ENCODE peak calls at places on chromosomes 11 and 22, in nine cellular contexts. C is activated T-cell treated with anti-CD3 and anti-CD28 coated beads, Interleukin-2, amount 50 U/mL, for 72 hours; K is tibial nerve; F is head of caudate nucleus; Q is effector CD4-positive, alpha-beta T cell; R is RWPE1; S is T-helper 9 cell; T is ELR; V is SJCRH30. O is an unnamed sample.

GRCh38 chr22:45308624-45309421 is 911 bp upstream of the FAM118A start:
- DNase-seq in V (no peak), C (peak; percentile 35), Q (no peak), F (no peak), S (no peak), T (no peak), K (no peak), R (no peak), O (no peak)

GRCh38 chr11:115166826-115167225 is 337.4 kb downstream of the CADM1 start:
- DNase-seq in F (peak; percentile 58), Q (no peak), V (no peak), K (no peak), S (no peak), R (no peak), T (no peak), C (no peak), O (no peak)

GRCh38 chr11:125201525-125202121 is 37.1 kb downstream of the PKNOX2 start:
- DNase-seq in Q (no peak), T (no peak), V (peak; percentile 56), K (no peak), S (no peak), F (no peak), R (no peak), C (no peak), O (no peak)

GRCh38 chr11:57453543-57454177 is 6.7 kb upstream of the RTN4RL2 start:
- DNase-seq in Q (no peak), R (no peak), K (no peak), T (no peak), S (no peak), C (no peak), V (no peak), F (no peak), O (no peak)

GRCh38 chr11:66119348-66120133 is 49.5 kb downstream of the PACS1 start:
- DNase-seq in K (no peak), Q (no peak), T (peak; percentile 89), F (no peak), C (no peak), R (peak; percentile 55), S (no peak), V (peak; percentile 75), O (no peak)

GRCh38 chr11:134120143-134120850 is 51.4 kb downstream of the JAM3 start:
- DNase-seq in V (peak; percentile 71), K (no peak), C (no peak), F (no peak), S (no peak), Q (no peak), T (peak; percentile 80), R (peak; percentile 44), O (no peak)

GRCh38 chr11:19602906-19603305 is 109.7 kb upstream of the NAV2 start:
- DNase-seq in R (no peak), T (peak; percentile 18), K (no peak), C (no peak), V (no peak), Q (no peak), S (no peak), F (no peak), O (no peak)

GRCh38 chr11:128905345-128906184 is 14.4 kb downstream of the KCNJ5 start:
- DNase-seq in K (no peak), T (peak; percentile 64), Q (peak; percentile 25), V (peak; percentile 87), C (peak; percentile 47), R (peak; percentile 67), S (peak; percentile 38), F (no peak), O (no peak)

GRCh38 chr11:62909107-62909894 is 11.9 kb downstream of the CHRM1 start:
- DNase-seq in K (peak; percentile 25), Q (no peak), S (no peak), C (peak; percentile 24), R (peak; percentile 76), F (peak; percentile 39), T (peak; percentile 85), V (peak; percentile 77), O (no peak)

GRCh38 chr11:8038393-8038792 is 42.6 kb upstream of the TUB start:
- DNase-seq in V (no peak), C (no peak), Q (no peak), S (no peak), K (no peak), F (peak; percentile 54), T (no peak), R (no peak), O (no peak)

GRCh38 chr11:64839335-64839734 is 5.1 kb downstream of the CDC42BPG start:
- DNase-seq in Q (no peak), T (no peak), V (no peak), F (no peak), S (no peak), R (no peak), K (no peak), C (no peak), O (no peak)

GRCh38 chr11:44138286-44138685 is 42.8 kb downstream of the EXT2 start:
- DNase-seq in Q (no peak), S (no peak), V (no peak), R (no peak), T (peak; percentile 7), F (no peak), K (no peak), C (no peak), O (no peak)

GRCh38 chr11:28086569-28086968 is 21.4 kb downstream of the KIF18A start:
- DNase-seq in R (peak; percentile 49), Q (no peak), V (no peak), T (peak; percentile 90), C (no peak), K (no peak), S (no peak), F (no peak), O (no peak)

GRCh38 chr22:19035474-19036228 is 86.6 kb downstream of the DGCR2 start:
- DNase-seq in C (no peak), K (no peak), Q (no peak), S (no peak), R (no peak), V (peak; percentile 29), T (peak; percentile 29), F (peak; percentile 17), O (no peak)

GRCh38 chr11:18750944-18751343 is 25.0 kb upstream of the IGSF22 start:
- DNase-seq in S (no peak), V (no peak), K (no peak), Q (no peak), F (peak; percentile 55), R (no peak), C (no peak), T (no peak), O (no peak)

GRCh38 chr11:91755526-91755925 is 469.1 kb upstream of the FAT3 start:
- DNase-seq in C (no peak), K (no peak), V (no peak), R (no peak), F (no peak), T (no peak), Q (no peak), S (no peak), O (no peak)

GRCh38 chr11:290621-291231 is 1.8 kb downstream of the PGGHG start:
- DNase-seq in T (no peak), R (no peak), Q (no peak), F (no peak), K (no peak), C (no peak), V (no peak), S (no peak), O (peak; percentile 4)

GRCh38 chr22:44620129-44620840 is 81.7 kb upstream of the PRR5 start:
- DNase-seq in C (peak; percentile 82), R (no peak), S (peak; percentile 82), T (peak; percentile 53), Q (peak; percentile 82), K (no peak), V (peak; percentile 87), F (peak; percentile 46), O (peak; percentile 75)

GRCh38 chr11:113176971-113177370 is 137.4 kb upstream of the TTC12 start:
- DNase-seq in Q (no peak), V (peak; percentile 54), S (no peak), T (peak; percentile 71), K (no peak), C (no peak), F (no peak), R (peak; percentile 24), O (no peak)

GRCh38 chr11:35943761-35944502 is at the start of gene LDLRAD3:
- DNase-seq in R (peak; percentile 78), C (peak; percentile 45), Q (no peak), S (no peak), T (peak; percentile 84), F (peak; percentile 54), V (peak; percentile 93), K (peak; percentile 61), O (peak; percentile 12)

GRCh38 chr11:47399860-47400812 is 8.3 kb upstream of the SLC39A13 start:
- DNase-seq in T (no peak), C (peak; percentile 57), R (no peak), Q (peak; percentile 26), V (no peak), F (no peak), S (peak; percentile 37), K (no peak), O (peak; percentile 47)

GRCh38 chr22:18062421-18062820 is 15.4 kb upstream of the PEX26 start:
- DNase-seq in R (no peak), T (peak; percentile 56), V (no peak), Q (no peak), K (no peak), C (no peak), F (no peak), S (no peak), O (no peak)

GRCh38 chr11:61716478-61717285 is 35.8 kb upstream of the MYRF start:
- DNase-seq in K (no peak), Q (no peak), R (no peak), T (no peak), V (no peak), C (no peak), S (no peak), F (no peak), O (no peak)

GRCh38 chr11:113555071-113555739 is 80.0 kb upstream of the DRD2 start:
- DNase-seq in R (no peak), C (no peak), V (peak; percentile 69), T (no peak), Q (no peak), S (no peak), K (no peak), F (no peak), O (no peak)

GRCh38 chr11:20417771-20418170 is 30.3 kb downstream of the PRMT3 start:
- DNase-seq in R (no peak), Q (no peak), K (no peak), F (no peak), T (no peak), V (no peak), S (no peak), C (no peak), O (no peak)

GRCh38 chr22:17675584-17675983 is 37.0 kb downstream of the BCL2L13 start:
- DNase-seq in V (no peak), Q (no peak), F (no peak), S (no peak), K (no peak), T (no peak), R (no peak), C (no peak), O (no peak)

GRCh38 chr22:46280999-46281623 is 13.3 kb downstream of the TTC38 start:
- DNase-seq in S (no peak), Q (no peak), K (no peak), F (peak; percentile 77), C (no peak), T (no peak), V (no peak), R (no peak), O (no peak)

GRCh38 chr22:22927196-22927887 is 39.7 kb downstream of the IGLL5 start:
- DNase-seq in T (no peak), C (no peak), F (no peak), S (no peak), V (no peak), R (no peak), K (no peak), Q (no peak), O (no peak)

GRCh38 chr11:121510438-121510837 is 57.7 kb upstream of the SORL1-AS1 start:
- DNase-seq in Q (no peak), S (no peak), V (no peak), K (no peak), C (no peak), R (no peak), T (no peak), F (no peak), O (no peak)

GRCh38 chr22:48824673-48825651 is 1002.7 kb downstream of the BRD1 start:
- DNase-seq in T (no peak), S (no peak), Q (no peak), R (no peak), V (no peak), F (peak; percentile 87), K (no peak), C (no peak), O (no peak)

GRCh38 chr22:30872282-30873041 is 96.1 kb downstream of the MORC2 start:
- DNase-seq in V (no peak), K (no peak), R (no peak), C (no peak), S (no peak), Q (no peak), F (no peak), T (no peak), O (no peak)